ENCODE peak calls at places on chromosomes 6 and 20, in ten cellular contexts. G is kidney; B is effector memory CD4-positive, alpha-beta T cell; A is K562; T is HepG2; M is CD8-positive, alpha-beta T cell; Y is H1; W is IMR-90; C is mesendoderm; S is aorta. U is an unnamed sample.

GRCh38 chr20:25090492-25091429 is 8.8 kb upstream of the VSX1 start:
- DNase-seq in G (peak; percentile 70), B (peak; percentile 63), A (no peak), T (no peak), M (peak; percentile 90), Y (no peak), W (no peak), C (no peak), S (no peak), U (no peak)

GRCh38 chr6:31402324-31403282 is 792 bp upstream of the MICA start:
- DNase-seq in G (no peak), B (peak; percentile 26), A (peak; percentile 36), T (no peak), M (peak; percentile 54), Y (no peak), W (no peak), C (peak; percentile 59), S (peak; percentile 55), U (peak; percentile 49)

GRCh38 chr20:49452011-49452482 is 30.4 kb downstream of the KCNB1 start:
- DNase-seq in G (no peak), B (no peak), A (no peak), T (no peak), M (no peak), Y (no peak), W (no peak), C (no peak), S (peak; percentile 59), U (no peak)

GRCh38 chr20:3209023-3209945 is at the start of gene ITPA:
- DNase-seq in G (peak; percentile 84), B (peak; percentile 39), A (peak; percentile 69), T (peak; percentile 75), M (peak; percentile 79), Y (no peak), W (peak; percentile 20), C (peak; percentile 68), S (peak; percentile 65), U (peak; percentile 40)

GRCh38 chr6:49787176-49787575 is at the start of gene PGK2:
- DNase-seq in G (no peak), B (no peak), A (peak; percentile 57), T (no peak), M (no peak), Y (peak; percentile 46), W (no peak), C (peak; percentile 86), S (no peak), U (peak; percentile 51)

GRCh38 chr6:44480097-44480539 is 92.6 kb downstream of the CDC5L start:
- DNase-seq in G (no peak), B (no peak), A (no peak), T (no peak), M (no peak), Y (no peak), W (no peak), C (no peak), S (no peak), U (no peak)

GRCh38 chr6:169172435-169172834 is 81.2 kb downstream of the THBS2 start:
- DNase-seq in G (peak; percentile 72), B (no peak), A (no peak), T (no peak), M (no peak), Y (no peak), W (peak; percentile 55), C (no peak), S (peak; percentile 94), U (no peak)

GRCh38 chr6:142569676-142570075 is 267.9 kb downstream of the ADGRG6 start:
- DNase-seq in G (no peak), B (no peak), A (no peak), T (peak; percentile 15), M (no peak), Y (no peak), W (no peak), C (peak; percentile 68), S (no peak), U (no peak)

GRCh38 chr6:80186082-80186481 is 79.6 kb downstream of the BCKDHB start:
- DNase-seq in G (no peak), B (no peak), A (no peak), T (no peak), M (no peak), Y (no peak), W (no peak), C (no peak), S (no peak), U (no peak)

GRCh38 chr6:39041072-39041471 is 7.5 kb upstream of the GLP1R start:
- DNase-seq in G (no peak), B (no peak), A (no peak), T (no peak), M (no peak), Y (no peak), W (no peak), C (no peak), S (no peak), U (no peak)

GRCh38 chr20:7094438-7094997 is 327.0 kb downstream of the BMP2 start:
- DNase-seq in G (no peak), B (no peak), A (peak; percentile 23), T (peak; percentile 43), M (no peak), Y (no peak), W (peak; percentile 0), C (peak; percentile 66), S (no peak), U (peak; percentile 43)

GRCh38 chr6:106163446-106163965 is 77.4 kb downstream of the PRDM1 start:
- DNase-seq in G (no peak), B (no peak), A (no peak), T (no peak), M (peak; percentile 56), Y (no peak), W (peak; percentile 76), C (peak; percentile 57), S (peak; percentile 69), U (no peak)

GRCh38 chr6:166629628-166630027 is 2.6 kb upstream of the RPS6KA2 start:
- DNase-seq in G (no peak), B (no peak), A (no peak), T (no peak), M (no peak), Y (no peak), W (peak; percentile 89), C (no peak), S (no peak), U (no peak)

GRCh38 chr6:105469951-105470350 is 67.1 kb upstream of the PREP start:
- DNase-seq in G (no peak), B (no peak), A (no peak), T (no peak), M (no peak), Y (no peak), W (no peak), C (no peak), S (no peak), U (no peak)

GRCh38 chr20:49275634-49276033 is 2.2 kb downstream of the ZNFX1 start:
- DNase-seq in G (no peak), B (no peak), A (no peak), T (no peak), M (no peak), Y (no peak), W (no peak), C (no peak), S (no peak), U (no peak)

GRCh38 chr6:146670161-146670560 is 71.4 kb downstream of the ADGB start:
- DNase-seq in G (no peak), B (no peak), A (no peak), T (no peak), M (no peak), Y (no peak), W (peak; percentile 5), C (no peak), S (no peak), U (no peak)

GRCh38 chr6:146673069-146673468 is 74.3 kb downstream of the ADGB start:
- DNase-seq in G (no peak), B (no peak), A (no peak), T (no peak), M (no peak), Y (no peak), W (no peak), C (no peak), S (no peak), U (no peak)
- H3K36me3 ChIP-seq in G (no peaks in the 10 kb centered on the region), B (no peaks in the 10 kb centered on the region), A (no peaks in the 10 kb centered on the region), T (no peaks in the 10 kb centered on the region), M (no peaks in the 10 kb centered on the region), Y (no peaks in the 10 kb centered on the region), W (no peaks in the 10 kb centered on the region), C (no peaks in the 10 kb centered on the region), S (no peaks in the 10 kb centered on the region), U (no peaks in the 10 kb centered on the region)

DNA sequence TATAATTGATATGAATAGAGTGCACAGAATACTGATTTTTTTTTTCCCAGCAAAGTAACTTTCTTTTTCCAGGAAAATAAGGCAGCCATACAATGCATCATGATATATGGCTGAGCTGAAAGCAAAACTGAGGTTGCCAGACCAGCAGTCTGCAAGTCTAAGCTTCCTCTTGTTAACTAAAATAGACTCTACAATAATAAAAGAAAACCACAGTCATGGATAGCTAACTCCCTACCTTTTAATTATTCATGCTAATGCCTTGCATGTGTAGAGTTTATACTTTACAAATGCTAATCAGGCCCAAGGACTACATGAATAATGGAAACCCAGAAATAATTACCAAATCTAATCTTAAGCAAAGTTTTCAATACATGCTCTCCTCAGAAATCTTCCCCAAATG is 47.4 kb downstream of the MAP7 start:
- DNase-seq in G (no peak), B (no peak), A (no peak), T (no peak), M (no peak), Y (no peak), W (no peak), C (no peak), S (no peak), U (peak; percentile 67)
- H3K4me1 ChIP-seq in G (peaks cover 7% of the 10 kb centered on the region), B (no peaks in the 10 kb centered on the region), A (no peaks in the 10 kb centered on the region), T (no peaks in the 10 kb centered on the region), M (no peaks in the 10 kb centered on the region), Y (peaks cover 26% of the 10 kb centered on the region), W (no peaks in the 10 kb centered on the region), C (peaks cover 5% of the 10 kb centered on the region), S (no peaks in the 10 kb centered on the region), U (peaks cover 56% of the 10 kb centered on the region)

DNA sequence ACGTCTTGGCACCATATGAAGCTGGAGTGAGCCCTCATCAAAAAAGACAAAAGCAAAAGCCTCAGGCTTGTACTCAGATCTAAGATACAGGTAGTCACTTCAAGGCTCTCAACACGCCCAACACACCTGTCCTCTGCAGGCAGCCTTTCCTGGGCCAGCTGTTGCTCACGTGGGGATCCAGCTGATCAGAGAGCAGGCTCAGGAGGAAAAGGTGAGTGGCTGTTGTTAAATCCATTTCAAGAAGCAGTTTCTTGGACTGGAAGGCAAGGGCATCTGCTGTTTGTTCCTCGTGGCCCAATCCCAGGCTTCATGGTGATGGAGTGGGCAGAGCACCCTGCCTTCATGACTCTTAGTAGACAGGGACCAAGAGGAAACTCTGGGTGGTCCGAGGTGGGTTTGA is 39.6 kb downstream of the ELMO2 start:
- DNase-seq in G (no peak), B (no peak), A (no peak), T (no peak), M (no peak), Y (no peak), W (no peak), C (no peak), S (no peak), U (no peak)
- H3K36me3 ChIP-seq in G (peaks cover 44% of the 10 kb centered on the region), B (peaks cover 50% of the 10 kb centered on the region), A (peaks cover 68% of the 10 kb centered on the region), T (peaks cover 37% of the 10 kb centered on the region), M (peaks cover 21% of the 10 kb centered on the region), Y (peaks cover 46% of the 10 kb centered on the region), W (peaks cover 52% of the 10 kb centered on the region), C (peaks cover 9% of the 10 kb centered on the region), S (peaks cover 4% of the 10 kb centered on the region), U (peaks cover 47% of the 10 kb centered on the region)

DNA sequence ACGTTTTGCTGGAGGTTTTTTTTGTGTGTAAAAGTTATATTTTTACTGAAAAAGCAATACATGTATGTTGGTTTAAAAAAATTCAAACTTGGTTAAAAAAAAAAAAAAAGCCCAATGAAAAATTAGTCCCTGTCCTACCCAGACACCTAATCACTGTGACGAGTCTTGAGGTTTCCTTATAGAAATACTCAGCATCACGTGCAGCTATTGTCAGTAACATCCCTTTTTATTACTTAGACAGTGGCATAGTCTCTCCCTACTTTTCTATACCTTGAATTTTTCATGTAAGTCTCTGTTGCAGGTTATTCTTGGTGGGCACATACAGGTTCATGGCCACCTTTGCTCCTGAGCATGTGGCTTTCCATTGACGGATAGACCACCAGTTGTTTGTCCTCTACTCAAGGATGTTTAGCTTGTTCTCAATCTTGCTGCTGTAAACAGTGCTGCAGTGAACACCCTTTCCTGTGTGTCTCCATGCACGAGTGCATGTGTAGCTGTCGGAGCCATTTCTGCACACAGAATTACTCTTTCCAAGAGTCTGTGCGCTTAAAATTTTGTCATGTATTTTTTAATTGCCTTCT is 70.7 kb upstream of the MYL9 start:
- DNase-seq in G (no peak), B (no peak), A (no peak), T (no peak), M (no peak), Y (no peak), W (no peak), C (no peak), S (no peak), U (no peak)
- H3K4me1 ChIP-seq in G (peaks cover 50% of the 10 kb centered on the region), B (peaks cover 45% of the 10 kb centered on the region), A (peaks cover 23% of the 10 kb centered on the region), T (peaks cover 94% of the 10 kb centered on the region), M (peaks cover 51% of the 10 kb centered on the region), Y (peaks cover 18% of the 10 kb centered on the region), W (peaks cover 54% of the 10 kb centered on the region), C (peaks cover 18% of the 10 kb centered on the region), S (no peaks in the 10 kb centered on the region), U (peaks cover 11% of the 10 kb centered on the region)